ENCODE peak calls at places on chromosome 2, in six cellular contexts. One of them, this sample, is unnamed.
A peak's percentile ranks its signal among the peaks of the same experiment; 100 is the strongest.

GRCh38 chr2:25664531-25665307 is 8.7 kb downstream of the DTNB start:
- DNase-seq in choroid plexus epithelial cell: peak; percentile 88
- DNase-seq in dorsolateral prefrontal cortex: peak; percentile 51
- DNase-seq in body of pancreas: peak; percentile 70
- DNase-seq in lower lobe of right lung: peak; percentile 57
- DNase-seq in uterus: peak; percentile 33
- DNase-seq in this sample: peak; percentile 75

GRCh38 chr2:239288951-239289481 is 111.8 kb downstream of the HDAC4 start:
- DNase-seq in choroid plexus epithelial cell: no peak
- DNase-seq in uterus: no peak
- DNase-seq in dorsolateral prefrontal cortex: peak; percentile 26
- DNase-seq in lower lobe of right lung: peak; percentile 20
- DNase-seq in body of pancreas: no peak
- DNase-seq in this sample: no peak

GRCh38 chr2:176188969-176189665 is 649 bp downstream of the HOXD1 start:
- DNase-seq in uterus: no peak
- DNase-seq in dorsolateral prefrontal cortex: no peak
- DNase-seq in lower lobe of right lung: peak; percentile 52
- DNase-seq in choroid plexus epithelial cell: no peak
- DNase-seq in body of pancreas: peak; percentile 14
- DNase-seq in this sample: no peak

GRCh38 chr2:28407976-28408690 is 15.5 kb downstream of the FOSL2 start:
- DNase-seq in dorsolateral prefrontal cortex: no peak
- DNase-seq in lower lobe of right lung: no peak
- DNase-seq in choroid plexus epithelial cell: no peak
- DNase-seq in uterus: no peak
- DNase-seq in body of pancreas: no peak
- DNase-seq in this sample: peak; percentile 16

GRCh38 chr2:160428425-160428763 is 65.2 kb downstream of the RBMS1 start:
- DNase-seq in body of pancreas: no peak
- DNase-seq in choroid plexus epithelial cell: no peak
- DNase-seq in dorsolateral prefrontal cortex: no peak
- DNase-seq in uterus: no peak
- DNase-seq in lower lobe of right lung: no peak
- DNase-seq in this sample: no peak

GRCh38 chr2:55014962-55015939 is 35.0 kb downstream of the RTN4 start:
- DNase-seq in dorsolateral prefrontal cortex: no peak
- DNase-seq in choroid plexus epithelial cell: peak; percentile 80
- DNase-seq in body of pancreas: peak; percentile 69
- DNase-seq in lower lobe of right lung: no peak
- DNase-seq in uterus: no peak
- DNase-seq in this sample: peak; percentile 71

GRCh38 chr2:236600892-236601291 is 31.3 kb downstream of the ACKR3 start:
- DNase-seq in dorsolateral prefrontal cortex: no peak
- DNase-seq in uterus: no peak
- DNase-seq in choroid plexus epithelial cell: no peak
- DNase-seq in lower lobe of right lung: no peak
- DNase-seq in body of pancreas: no peak
- DNase-seq in this sample: no peak

GRCh38 chr2:205700331-205701132 is 18.2 kb downstream of the NRP2 start:
- DNase-seq in uterus: no peak
- DNase-seq in dorsolateral prefrontal cortex: no peak
- DNase-seq in body of pancreas: no peak
- DNase-seq in choroid plexus epithelial cell: peak; percentile 94
- DNase-seq in lower lobe of right lung: peak; percentile 65
- DNase-seq in this sample: peak; percentile 97

GRCh38 chr2:237432484-237433092 is 18.6 kb upstream of the COL6A3 start:
- DNase-seq in uterus: no peak
- DNase-seq in dorsolateral prefrontal cortex: no peak
- DNase-seq in lower lobe of right lung: peak; percentile 45
- DNase-seq in body of pancreas: no peak
- DNase-seq in choroid plexus epithelial cell: peak; percentile 58
- DNase-seq in this sample: peak; percentile 95

GRCh38 chr2:213119061-213119809 is 32.2 kb downstream of the IKZF2 start:
- DNase-seq in uterus: no peak
- DNase-seq in choroid plexus epithelial cell: peak; percentile 85
- DNase-seq in dorsolateral prefrontal cortex: no peak
- DNase-seq in body of pancreas: no peak
- DNase-seq in lower lobe of right lung: no peak
- DNase-seq in this sample: peak; percentile 88

GRCh38 chr2:8103085-8103708 is 578.7 kb upstream of the ID2 start:
- DNase-seq in choroid plexus epithelial cell: peak; percentile 30
- DNase-seq in body of pancreas: no peak
- DNase-seq in lower lobe of right lung: no peak
- DNase-seq in dorsolateral prefrontal cortex: no peak
- DNase-seq in uterus: no peak
- DNase-seq in this sample: no peak

GRCh38 chr2:157420771-157421323 is 23.0 kb downstream of the CYTIP start:
- DNase-seq in choroid plexus epithelial cell: peak; percentile 2
- DNase-seq in lower lobe of right lung: no peak
- DNase-seq in uterus: no peak
- DNase-seq in body of pancreas: no peak
- DNase-seq in dorsolateral prefrontal cortex: no peak
- DNase-seq in this sample: no peak

GRCh38 chr2:205511221-205511620 is 171.1 kb upstream of the NRP2 start:
- DNase-seq in choroid plexus epithelial cell: peak; percentile 14
- DNase-seq in dorsolateral prefrontal cortex: no peak
- DNase-seq in body of pancreas: no peak
- DNase-seq in lower lobe of right lung: no peak
- DNase-seq in uterus: no peak
- DNase-seq in this sample: peak; percentile 74

GRCh38 chr2:211349031-211349430 is 792.6 kb downstream of the CPS1 start:
- DNase-seq in body of pancreas: no peak
- DNase-seq in uterus: no peak
- DNase-seq in choroid plexus epithelial cell: no peak
- DNase-seq in dorsolateral prefrontal cortex: no peak
- DNase-seq in lower lobe of right lung: no peak
- DNase-seq in this sample: no peak

GRCh38 chr2:32926708-32927084 is 20.1 kb upstream of the LTBP1 start:
- DNase-seq in body of pancreas: no peak
- DNase-seq in lower lobe of right lung: no peak
- DNase-seq in uterus: no peak
- DNase-seq in choroid plexus epithelial cell: peak; percentile 63
- DNase-seq in dorsolateral prefrontal cortex: no peak
- DNase-seq in this sample: peak; percentile 53

GRCh38 chr2:26412091-26412673 is 10.5 kb downstream of the DRC1 start:
- DNase-seq in body of pancreas: no peak
- DNase-seq in dorsolateral prefrontal cortex: no peak
- DNase-seq in uterus: no peak
- DNase-seq in choroid plexus epithelial cell: peak; percentile 62
- DNase-seq in lower lobe of right lung: no peak
- DNase-seq in this sample: no peak

GRCh38 chr2:25982273-25982967 is at the start of gene KIF3C:
- DNase-seq in dorsolateral prefrontal cortex: peak; percentile 88
- DNase-seq in choroid plexus epithelial cell: peak; percentile 61
- DNase-seq in body of pancreas: peak; percentile 51
- DNase-seq in uterus: peak; percentile 62
- DNase-seq in lower lobe of right lung: peak; percentile 75
- DNase-seq in this sample: peak; percentile 70

GRCh38 chr2:127700527-127701192 is 637 bp upstream of the SFT2D3 start:
- DNase-seq in uterus: no peak
- DNase-seq in choroid plexus epithelial cell: no peak
- DNase-seq in dorsolateral prefrontal cortex: no peak
- DNase-seq in lower lobe of right lung: peak; percentile 93
- DNase-seq in body of pancreas: no peak
- DNase-seq in this sample: no peak

GRCh38 chr2:64401501-64401880 is 52.5 kb upstream of the LGALSL start:
- DNase-seq in choroid plexus epithelial cell: no peak
- DNase-seq in lower lobe of right lung: no peak
- DNase-seq in uterus: no peak
- DNase-seq in body of pancreas: no peak
- DNase-seq in dorsolateral prefrontal cortex: no peak
- DNase-seq in this sample: no peak

GRCh38 chr2:145591109-145591809 is 1071.3 kb upstream of the ZEB2 start:
- DNase-seq in lower lobe of right lung: no peak
- DNase-seq in choroid plexus epithelial cell: no peak
- DNase-seq in uterus: no peak
- DNase-seq in dorsolateral prefrontal cortex: no peak
- DNase-seq in body of pancreas: no peak
- DNase-seq in this sample: no peak

GRCh38 chr2:101820519-101820918 is 123.0 kb downstream of the MAP4K4 start:
- DNase-seq in choroid plexus epithelial cell: peak; percentile 84
- DNase-seq in dorsolateral prefrontal cortex: no peak
- DNase-seq in lower lobe of right lung: no peak
- DNase-seq in body of pancreas: no peak
- DNase-seq in uterus: no peak
- DNase-seq in this sample: peak; percentile 76

GRCh38 chr2:112583497-112584133 is 794 bp upstream of the CHCHD5 start:
- DNase-seq in body of pancreas: no peak
- DNase-seq in uterus: no peak
- DNase-seq in lower lobe of right lung: no peak
- DNase-seq in choroid plexus epithelial cell: peak; percentile 25
- DNase-seq in dorsolateral prefrontal cortex: no peak
- DNase-seq in this sample: peak; percentile 10

GRCh38 chr2:98484652-98485452 is 40.2 kb downstream of the INPP4A start:
- DNase-seq in uterus: no peak
- DNase-seq in dorsolateral prefrontal cortex: no peak
- DNase-seq in body of pancreas: no peak
- DNase-seq in lower lobe of right lung: no peak
- DNase-seq in choroid plexus epithelial cell: no peak
- DNase-seq in this sample: no peak

DNA sequence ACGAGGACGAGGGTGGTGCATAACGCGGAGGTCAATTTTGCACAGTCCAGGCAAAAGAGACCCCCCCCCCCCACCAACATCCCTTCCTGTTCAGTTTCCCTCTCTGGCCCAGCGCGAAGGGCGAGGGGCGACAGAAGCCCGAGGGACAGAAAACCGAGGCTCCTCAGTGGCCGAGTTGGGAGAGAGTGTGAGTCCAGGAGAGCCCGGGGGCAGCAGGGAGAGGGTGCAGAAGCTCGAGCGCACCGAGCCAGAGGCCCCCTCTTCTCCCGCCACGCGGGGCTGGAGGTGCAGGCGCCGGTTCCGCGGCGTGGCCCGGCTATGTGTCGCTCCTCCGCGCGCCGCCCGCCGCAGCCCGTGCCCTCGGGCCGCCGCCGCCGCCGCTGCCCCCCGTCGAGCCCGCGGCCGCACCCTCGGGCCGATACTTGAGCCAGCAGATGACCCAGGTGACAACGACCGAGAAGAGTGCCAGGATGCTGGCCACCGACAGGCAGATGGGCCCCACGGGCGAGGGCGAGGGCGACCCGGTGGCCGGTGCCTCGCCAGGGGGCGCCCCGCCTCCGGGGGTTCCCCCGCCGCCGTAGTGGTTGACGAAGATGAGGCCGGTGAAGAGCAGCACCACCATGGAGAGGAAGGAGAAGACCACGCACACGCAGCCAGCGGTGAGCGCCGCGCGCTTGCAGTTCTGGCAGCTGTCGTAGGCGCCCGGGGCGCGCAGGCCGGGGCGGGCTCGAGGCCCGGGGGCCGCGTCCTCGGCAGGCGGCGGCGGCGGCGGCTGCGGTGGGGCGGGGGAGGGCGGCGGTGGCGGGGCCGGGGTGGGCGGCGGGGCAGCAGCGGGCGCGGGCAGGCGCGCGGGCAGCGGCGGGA is 20.1 kb upstream of the PAX3 start:
- DNase-seq in body of pancreas: peak; percentile 12
- DNase-seq in dorsolateral prefrontal cortex: no peak
- DNase-seq in choroid plexus epithelial cell: peak; percentile 23
- DNase-seq in uterus: peak; percentile 58
- DNase-seq in lower lobe of right lung: no peak
- DNase-seq in this sample: no peak
- TF ChIP-seq CTCF in body of pancreas: no peak
- TF ChIP-seq CTCF in dorsolateral prefrontal cortex: peak; percentile 48
- TF ChIP-seq CTCF in choroid plexus epithelial cell: peak; percentile 7
- TF ChIP-seq CTCF in uterus: peak; percentile 19
- TF ChIP-seq CTCF in lower lobe of right lung: peak; percentile 20
- TF ChIP-seq CTCF in this sample: peak; percentile 21

GRCh38 chr2:156124458-156124857 is 208.1 kb downstream of the NR4A2 start:
- DNase-seq in choroid plexus epithelial cell: no peak
- DNase-seq in body of pancreas: no peak
- DNase-seq in uterus: no peak
- DNase-seq in dorsolateral prefrontal cortex: no peak
- DNase-seq in lower lobe of right lung: no peak
- DNase-seq in this sample: no peak
- H3K4me3 ChIP-seq in choroid plexus epithelial cell: no peak overlapping the region
- H3K4me3 ChIP-seq in body of pancreas: no peak overlapping the region
- H3K4me3 ChIP-seq in uterus: no peak overlapping the region
- H3K4me3 ChIP-seq in dorsolateral prefrontal cortex: no peak overlapping the region
- H3K4me3 ChIP-seq in lower lobe of right lung: no peak overlapping the region
- H3K4me3 ChIP-seq in this sample: no peak overlapping the region

GRCh38 chr2:166516712-166517303 is 22.8 kb upstream of the SCN7A start:
- DNase-seq in body of pancreas: peak; percentile 36
- DNase-seq in choroid plexus epithelial cell: peak; percentile 61
- DNase-seq in dorsolateral prefrontal cortex: no peak
- DNase-seq in uterus: peak; percentile 33
- DNase-seq in lower lobe of right lung: no peak
- DNase-seq in this sample: peak; percentile 41
- TF ChIP-seq CTCF in body of pancreas: peak; percentile 36
- TF ChIP-seq CTCF in choroid plexus epithelial cell: peak; percentile 76
- TF ChIP-seq CTCF in dorsolateral prefrontal cortex: peak; percentile 59
- TF ChIP-seq CTCF in uterus: peak; percentile 17
- TF ChIP-seq CTCF in lower lobe of right lung: peak; percentile 61
- TF ChIP-seq CTCF in this sample: peak; percentile 72

GRCh38 chr2:163734401-163734800 is 1.4 kb downstream of the FIGN start:
- DNase-seq in body of pancreas: no peak
- DNase-seq in uterus: no peak
- DNase-seq in choroid plexus epithelial cell: no peak
- DNase-seq in dorsolateral prefrontal cortex: no peak
- DNase-seq in lower lobe of right lung: no peak
- DNase-seq in this sample: no peak
- H3K4me3 ChIP-seq in body of pancreas: no peak overlapping the region
- H3K4me3 ChIP-seq in uterus: peak overlapping the region; percentile 46
- H3K4me3 ChIP-seq in choroid plexus epithelial cell: peak overlapping the region; percentile 85
- H3K4me3 ChIP-seq in dorsolateral prefrontal cortex: peak overlapping the region; percentile 73
- H3K4me3 ChIP-seq in lower lobe of right lung: peak overlapping the region; percentile 57
- H3K4me3 ChIP-seq in this sample: peak overlapping the region; percentile 87

DNA sequence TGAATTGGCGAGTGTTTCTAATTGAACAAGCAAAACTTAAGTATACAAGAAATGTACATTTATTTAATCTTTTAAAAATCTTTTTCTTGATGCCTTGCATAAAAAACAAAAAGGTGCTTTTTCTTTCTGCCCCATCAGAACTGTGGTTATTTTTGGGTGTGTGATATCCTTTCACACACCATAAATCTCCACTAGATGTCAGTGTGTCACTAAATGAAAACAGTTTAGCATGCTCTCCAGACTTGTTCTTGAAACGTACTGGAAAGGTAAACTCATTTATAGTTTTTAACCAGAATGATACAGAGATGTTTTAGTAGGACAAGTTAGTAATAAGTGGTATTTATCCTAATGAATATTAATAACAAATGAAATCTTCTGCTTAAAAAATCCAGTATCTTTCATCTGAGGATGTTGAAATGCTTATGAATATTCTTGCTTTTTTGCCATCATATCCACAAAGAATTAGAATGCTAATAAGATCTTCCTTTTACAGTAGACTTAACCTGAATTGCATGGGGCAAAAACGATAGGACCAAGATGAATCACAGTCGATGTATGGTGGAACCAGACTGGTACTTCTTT is 96.8 kb downstream of the UBE2E3 start:
- DNase-seq in dorsolateral prefrontal cortex: no peak
- DNase-seq in uterus: no peak
- DNase-seq in lower lobe of right lung: no peak
- DNase-seq in body of pancreas: no peak
- DNase-seq in choroid plexus epithelial cell: peak; percentile 79
- DNase-seq in this sample: peak; percentile 61
- TF ChIP-seq CTCF in dorsolateral prefrontal cortex: peak; percentile 71
- TF ChIP-seq CTCF in uterus: peak; percentile 59
- TF ChIP-seq CTCF in lower lobe of right lung: peak; percentile 69
- TF ChIP-seq CTCF in body of pancreas: peak; percentile 54
- TF ChIP-seq CTCF in choroid plexus epithelial cell: peak; percentile 66
- TF ChIP-seq CTCF in this sample: peak; percentile 63

This sample was measured in astrocyte of the spinal cord.